ENCODE peak calls at places on chromosomes 16 and 17, in seven cellular contexts. Y is A549, D is T-helper 2 cell, S is MCF 10A, T is NCI-H1417, O is T-helper 9 cell, M is NCI-H446. N is an unnamed sample.
A peak's percentile ranks its signal among the peaks of the same experiment; 100 is the strongest.

GRCh38 chr16:72645526-72645925 is 402.4 kb downstream of the ZFHX3 start:
- DNase-seq in Y (no peak), T (no peak), D (no peak), O (no peak), M (no peak), S (no peak), N (no peak)

GRCh38 chr17:76696763-76697701 is 13.7 kb downstream of the MXRA7 start:
- DNase-seq in O (no peak), T (no peak), S (no peak), D (no peak), M (no peak), Y (no peak), N (no peak)

GRCh38 chr17:19333736-19334290 is 28.7 kb downstream of the B9D1 start:
- DNase-seq in T (no peak), M (no peak), Y (no peak), D (no peak), S (no peak), O (no peak), N (peak; percentile 48)

GRCh38 chr16:8959921-8960787 is 3.6 kb downstream of the USP7 start:
- DNase-seq in S (no peak), D (no peak), M (no peak), Y (no peak), O (no peak), T (no peak), N (no peak)

GRCh38 chr16:30867747-30868146 is 26.1 kb downstream of the BCL7C start:
- DNase-seq in O (no peak), T (no peak), M (no peak), D (no peak), S (no peak), Y (peak; percentile 43), N (no peak)

GRCh38 chr17:19281161-19281560 is 44.0 kb downstream of the EPN2 start:
- DNase-seq in O (no peak), S (peak; percentile 56), Y (no peak), D (no peak), M (no peak), T (no peak), N (no peak)

GRCh38 chr17:77083547-77083946 is 57.2 kb upstream of the SEC14L1 start:
- DNase-seq in T (no peak), O (no peak), S (no peak), M (no peak), D (no peak), Y (no peak), N (no peak)

GRCh38 chr16:26196310-26196709 is 504.6 kb downstream of the HS3ST4 start:
- DNase-seq in M (no peak), Y (no peak), D (no peak), T (no peak), S (no peak), O (no peak), N (no peak)

GRCh38 chr16:69888005-69888560 is 63.1 kb upstream of the CLEC18A start:
- DNase-seq in S (no peak), T (no peak), D (no peak), M (no peak), Y (no peak), O (no peak), N (no peak)

GRCh38 chr17:66715745-66716156 is 119.2 kb upstream of the CACNG5 start:
- DNase-seq in D (no peak), O (no peak), T (peak; percentile 89), M (peak; percentile 76), Y (peak; percentile 89), S (peak; percentile 74), N (no peak)

GRCh38 chr16:50407351-50407750 is 38.6 kb upstream of the BRD7 start:
- DNase-seq in O (no peak), Y (no peak), S (no peak), D (no peak), T (no peak), M (no peak), N (no peak)